ENCODE peak calls at places on chromosomes 5 and 9, in four cellular contexts. V is Calu3, B is kidney epithelial cell, K is Kasumi-1. M is an unnamed sample.

GRCh38 chr5:160260881-160261815 is 31.8 kb downstream of the FABP6 start:
- DNase-seq in K (peak), B (peak), V (peak), M (no peak)

GRCh38 chr9:125794708-125795107 is 47.5 kb downstream of the PBX3 start:
- DNase-seq in K (no peak), V (no peak), B (no peak), M (no peak)

GRCh38 chr5:34791761-34792244 is 47.2 kb upstream of the TTC23L start:
- DNase-seq in V (no peak), K (no peak), B (no peak), M (no peak)

GRCh38 chr9:3023449-3023848 is 179.6 kb upstream of the PUM3 start:
- DNase-seq in B (no peak), K (no peak), V (no peak), M (no peak)

GRCh38 chr9:15513335-15513734 is 2.6 kb upstream of the PSIP1 start:
- DNase-seq in K (peak), B (no peak), V (peak), M (no peak)

GRCh38 chr5:138246334-138246733 is 28.1 kb downstream of the GFRA3 start:
- DNase-seq in B (no peak), K (no peak), V (no peak), M (no peak)

GRCh38 chr5:60185230-60186104 is 291.9 kb upstream of the PDE4D start:
- DNase-seq in V (no peak), K (no peak), B (no peak), M (no peak)

GRCh38 chr9:117682955-117683710 is 21.1 kb upstream of the TLR4 start:
- DNase-seq in B (no peak), V (no peak), K (no peak), M (no peak)

GRCh38 chr5:150261231-150261630 is 28.3 kb downstream of the CAMK2A start:
- DNase-seq in B (no peak), V (no peak), K (no peak), M (no peak)

GRCh38 chr9:131627846-131628820 is 82.8 kb downstream of the PRRT1B start:
- DNase-seq in B (no peak), V (no peak), K (no peak), M (no peak)

GRCh38 chr5:32276173-32276853 is 36.4 kb downstream of the MTMR12 start:
- DNase-seq in K (peak), B (peak), V (no peak), M (no peak)

GRCh38 chr5:154652746-154653417 is 102.3 kb upstream of the LARP1 start:
- DNase-seq in V (peak), K (no peak), B (no peak), M (no peak)

GRCh38 chr5:80082731-80083114 is 47.6 kb downstream of the THBS4 start:
- DNase-seq in V (peak), K (peak), B (no peak), M (peak)

GRCh38 chr5:135979510-135979909 is 24.7 kb upstream of the LECT2 start:
- DNase-seq in K (no peak), V (no peak), B (no peak), M (no peak)

GRCh38 chr5:89827388-89827787 is 582.2 kb downstream of the CETN3 start:
- DNase-seq in V (no peak), B (no peak), K (no peak), M (no peak)

M was measured in KG1.